ENCODE peak calls at places on chromosomes 2 and 18, in four cellular contexts. One of them, this sample, is unnamed.

GRCh38 chr2:46719499-46719898 is 196.1 kb downstream of the MCFD2 start:
- DNase-seq in brain microvascular endothelial cell: peak; percentile 63
- DNase-seq in choroid plexus epithelial cell: peak; percentile 85
- DNase-seq in fibroblast of mammary gland: peak; percentile 82
- DNase-seq in this sample: peak; percentile 37

GRCh38 chr2:120986898-120987650 is 251.4 kb downstream of the GLI2 start:
- DNase-seq in brain microvascular endothelial cell: no peak
- DNase-seq in choroid plexus epithelial cell: no peak
- DNase-seq in fibroblast of mammary gland: no peak
- DNase-seq in this sample: no peak

GRCh38 chr2:112583497-112584133 is 794 bp upstream of the CHCHD5 start:
- DNase-seq in brain microvascular endothelial cell: no peak
- DNase-seq in fibroblast of mammary gland: peak; percentile 44
- DNase-seq in choroid plexus epithelial cell: peak; percentile 25
- DNase-seq in this sample: no peak

GRCh38 chr2:5777089-5777488 is 84.9 kb downstream of the SOX11 start:
- DNase-seq in brain microvascular endothelial cell: no peak
- DNase-seq in choroid plexus epithelial cell: peak; percentile 3
- DNase-seq in fibroblast of mammary gland: no peak
- DNase-seq in this sample: no peak

GRCh38 chr2:161913865-161914264 is 160.2 kb downstream of the DPP4 start:
- DNase-seq in choroid plexus epithelial cell: peak; percentile 67
- DNase-seq in fibroblast of mammary gland: peak; percentile 51
- DNase-seq in brain microvascular endothelial cell: no peak
- DNase-seq in this sample: peak; percentile 56

GRCh38 chr2:149330127-149331022 is at the start of gene LYPD6:
- DNase-seq in choroid plexus epithelial cell: peak; percentile 36
- DNase-seq in fibroblast of mammary gland: peak; percentile 45
- DNase-seq in brain microvascular endothelial cell: peak; percentile 31
- DNase-seq in this sample: peak; percentile 80

GRCh38 chr2:130898553-130898952 is 61.8 kb downstream of the ARHGEF4 start:
- DNase-seq in choroid plexus epithelial cell: no peak
- DNase-seq in fibroblast of mammary gland: no peak
- DNase-seq in brain microvascular endothelial cell: no peak
- DNase-seq in this sample: no peak

GRCh38 chr2:196314780-196315179 is 143.4 kb upstream of the STK17B start:
- DNase-seq in choroid plexus epithelial cell: peak; percentile 69
- DNase-seq in brain microvascular endothelial cell: peak; percentile 63
- DNase-seq in fibroblast of mammary gland: peak; percentile 34
- DNase-seq in this sample: peak; percentile 27

GRCh38 chr2:161028581-161028980 is 131.6 kb upstream of the TANK start:
- DNase-seq in brain microvascular endothelial cell: no peak
- DNase-seq in fibroblast of mammary gland: no peak
- DNase-seq in choroid plexus epithelial cell: no peak
- DNase-seq in this sample: no peak

GRCh38 chr2:190947711-190948251 is 66.2 kb downstream of the STAT1 start:
- DNase-seq in fibroblast of mammary gland: peak; percentile 60
- DNase-seq in choroid plexus epithelial cell: peak; percentile 91
- DNase-seq in brain microvascular endothelial cell: peak; percentile 62
- DNase-seq in this sample: peak; percentile 58

GRCh38 chr2:183164111-183165015 is 40.1 kb downstream of the NUP35 start:
- DNase-seq in fibroblast of mammary gland: no peak
- DNase-seq in brain microvascular endothelial cell: peak; percentile 30
- DNase-seq in choroid plexus epithelial cell: peak; percentile 78
- DNase-seq in this sample: no peak

GRCh38 chr2:55133467-55134315 is 83.4 kb upstream of the RTN4 start:
- DNase-seq in choroid plexus epithelial cell: peak; percentile 98
- DNase-seq in fibroblast of mammary gland: peak; percentile 88
- DNase-seq in brain microvascular endothelial cell: peak; percentile 81
- DNase-seq in this sample: peak; percentile 37

DNA sequence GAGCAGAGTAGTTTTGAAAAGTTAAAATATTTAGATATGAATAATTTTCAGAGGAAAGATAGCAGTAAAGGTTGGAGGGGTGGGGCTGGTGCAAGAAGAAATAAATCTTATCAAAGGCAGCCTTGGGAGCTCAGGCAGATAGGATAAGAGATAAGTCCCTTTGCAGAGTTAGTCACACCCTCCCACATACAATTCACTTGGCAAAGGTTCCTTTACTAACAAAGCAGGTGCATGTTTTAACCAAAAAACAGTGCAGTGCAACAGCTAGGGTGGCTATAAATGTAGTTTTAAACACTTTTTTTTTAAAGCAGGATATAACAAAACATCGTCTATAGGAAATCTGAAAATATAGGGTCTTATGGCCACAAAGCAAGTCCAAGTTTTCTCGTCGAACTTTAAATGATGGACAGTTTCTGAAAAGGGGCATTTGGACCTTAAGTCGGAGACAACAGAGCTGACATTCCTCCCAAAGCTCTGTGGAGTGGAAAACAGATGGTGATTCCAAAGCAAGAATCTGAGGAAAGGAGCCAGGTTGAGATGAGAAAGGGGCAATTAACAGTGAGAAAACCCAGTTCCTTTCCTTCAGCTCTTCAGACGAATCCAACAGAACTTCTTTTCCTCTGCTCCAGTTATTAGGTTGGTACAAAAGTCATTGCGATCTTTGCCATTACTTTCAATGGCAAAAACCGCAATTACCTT is 53.0 kb downstream of the EPHA4 start:
- DNase-seq in choroid plexus epithelial cell: no peak
- DNase-seq in brain microvascular endothelial cell: no peak
- DNase-seq in fibroblast of mammary gland: no peak
- DNase-seq in this sample: no peak
- TF ChIP-seq CTCF in choroid plexus epithelial cell: no peak
- TF ChIP-seq CTCF in brain microvascular endothelial cell: no peak
- TF ChIP-seq CTCF in fibroblast of mammary gland: no peak
- TF ChIP-seq CTCF in this sample: no peak

GRCh38 chr2:23828256-23828980 is 98.5 kb downstream of the ATAD2B start:
- DNase-seq in choroid plexus epithelial cell: peak; percentile 72
- DNase-seq in fibroblast of mammary gland: no peak
- DNase-seq in brain microvascular endothelial cell: peak; percentile 1
- DNase-seq in this sample: peak; percentile 21

GRCh38 chr2:23826771-23827170 is 100.2 kb downstream of the ATAD2B start:
- DNase-seq in fibroblast of mammary gland: no peak
- DNase-seq in choroid plexus epithelial cell: no peak
- DNase-seq in brain microvascular endothelial cell: no peak
- DNase-seq in this sample: no peak

GRCh38 chr2:23824777-23825212 is 102.1 kb downstream of the ATAD2B start:
- DNase-seq in fibroblast of mammary gland: peak; percentile 70
- DNase-seq in brain microvascular endothelial cell: peak; percentile 60
- DNase-seq in choroid plexus epithelial cell: peak; percentile 78
- DNase-seq in this sample: peak; percentile 67

GRCh38 chr2:23823863-23824262 is 103.1 kb downstream of the ATAD2B start:
- DNase-seq in fibroblast of mammary gland: no peak
- DNase-seq in choroid plexus epithelial cell: no peak
- DNase-seq in brain microvascular endothelial cell: no peak
- DNase-seq in this sample: no peak

DNA sequence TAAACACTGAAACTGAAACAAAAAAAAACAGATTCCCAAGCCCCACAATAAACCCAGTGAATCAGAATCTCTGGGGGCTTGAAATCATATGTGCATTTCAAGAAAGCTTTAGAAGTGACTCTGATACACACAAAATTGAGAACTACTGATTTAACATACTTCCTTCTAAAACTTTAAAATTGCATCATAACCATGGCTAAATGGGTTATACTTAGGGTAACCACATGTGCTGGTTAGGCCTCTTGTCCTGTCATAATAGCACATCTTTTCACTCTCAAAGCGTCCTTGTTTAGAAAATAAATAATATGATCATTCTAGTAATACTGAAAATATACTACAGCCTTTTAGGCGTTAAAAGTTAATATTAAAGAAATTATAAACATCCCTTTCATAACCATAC is 100.8 kb downstream of the ATAD2B start:
- DNase-seq in fibroblast of mammary gland: peak; percentile 10
- DNase-seq in brain microvascular endothelial cell: no peak
- DNase-seq in choroid plexus epithelial cell: no peak
- DNase-seq in this sample: no peak
- TF ChIP-seq CTCF in fibroblast of mammary gland: no peak
- TF ChIP-seq CTCF in brain microvascular endothelial cell: no peak
- TF ChIP-seq CTCF in choroid plexus epithelial cell: no peak
- TF ChIP-seq CTCF in this sample: no peak

GRCh38 chr18:8084160-8084559 is 517.0 kb downstream of the PTPRM start:
- DNase-seq in brain microvascular endothelial cell: peak; percentile 49
- DNase-seq in choroid plexus epithelial cell: peak; percentile 73
- DNase-seq in fibroblast of mammary gland: peak; percentile 71
- DNase-seq in this sample: peak; percentile 71
- TF ChIP-seq CTCF in brain microvascular endothelial cell: peak; percentile 87
- TF ChIP-seq CTCF in choroid plexus epithelial cell: peak; percentile 84
- TF ChIP-seq CTCF in fibroblast of mammary gland: peak; percentile 71
- TF ChIP-seq CTCF in this sample: peak; percentile 59

DNA sequence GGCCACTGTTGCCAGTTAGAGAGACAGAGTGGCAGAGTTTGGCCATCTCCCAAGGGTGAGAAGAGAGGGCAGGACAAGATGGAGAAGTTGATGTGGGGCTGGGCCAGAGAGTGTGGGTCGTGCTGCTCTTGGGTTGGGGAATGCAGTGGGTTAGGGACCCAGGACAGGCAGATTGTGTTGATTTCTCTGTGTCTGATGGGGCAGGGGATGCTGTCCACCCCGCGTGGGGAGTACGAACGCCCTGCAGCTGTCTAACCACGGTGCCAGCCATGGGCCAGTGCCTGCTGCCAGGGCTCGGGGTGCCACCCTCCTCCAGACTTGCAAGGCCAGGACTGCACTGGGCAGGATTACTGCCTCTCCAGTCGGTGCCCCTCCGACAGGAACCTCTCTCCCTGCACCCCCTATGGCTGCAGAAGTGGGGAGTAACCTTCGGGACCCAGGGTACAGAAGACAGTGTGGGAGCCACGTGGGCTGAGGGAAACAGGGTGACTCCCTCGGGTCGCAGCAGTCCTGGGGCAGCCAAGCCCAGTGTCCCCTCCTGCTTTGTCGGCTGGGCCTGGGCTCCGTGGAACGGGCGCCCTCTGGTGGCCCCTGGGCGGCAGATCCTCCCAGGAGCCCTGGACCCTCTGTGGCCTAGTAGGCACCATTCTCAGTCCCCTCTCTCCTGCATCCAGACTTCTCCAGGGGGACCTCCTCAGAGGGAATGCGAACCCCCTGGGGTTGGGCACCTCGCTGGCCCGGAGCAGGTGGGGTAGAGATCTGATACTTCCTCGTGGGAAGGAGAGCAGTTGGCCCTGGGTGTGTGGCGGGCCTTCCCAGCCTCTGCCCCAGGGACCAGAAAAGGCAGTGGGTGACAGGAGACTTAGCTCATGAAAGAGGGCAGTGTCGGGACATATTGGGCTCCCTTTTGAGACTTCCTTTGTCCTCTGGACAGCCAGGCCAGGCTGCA is 2.7 kb downstream of the GPC1 start:
- DNase-seq in brain microvascular endothelial cell: no peak
- DNase-seq in fibroblast of mammary gland: peak; percentile 60
- DNase-seq in choroid plexus epithelial cell: peak; percentile 64
- DNase-seq in this sample: peak; percentile 76
- TF ChIP-seq CTCF in brain microvascular endothelial cell: peak; percentile 97
- TF ChIP-seq CTCF in fibroblast of mammary gland: peak; percentile 84
- TF ChIP-seq CTCF in choroid plexus epithelial cell: peak; percentile 97
- TF ChIP-seq CTCF in this sample: peak; percentile 96

DNA sequence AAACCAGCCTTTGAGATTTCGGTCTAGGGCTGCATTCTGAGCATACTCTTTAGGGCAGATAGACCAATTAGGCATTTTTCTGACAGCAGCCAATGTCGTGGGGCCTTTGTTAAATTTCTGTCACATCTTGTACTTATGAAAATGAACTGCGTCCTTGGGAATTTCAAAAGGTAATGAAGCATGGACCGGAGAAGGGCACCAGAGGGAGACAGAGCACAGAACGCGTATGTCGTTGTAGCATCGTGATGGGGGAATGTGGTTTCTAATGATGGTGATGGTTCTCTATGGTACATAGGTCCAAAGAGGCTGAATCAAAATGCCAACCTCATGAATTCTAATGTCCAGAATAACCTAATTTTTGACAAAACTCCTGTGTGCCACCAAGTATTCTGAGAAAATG is 483.9 kb upstream of the CRIM1 start:
- DNase-seq in fibroblast of mammary gland: peak; percentile 0
- DNase-seq in choroid plexus epithelial cell: no peak
- DNase-seq in brain microvascular endothelial cell: no peak
- DNase-seq in this sample: no peak
- TF ChIP-seq CTCF in fibroblast of mammary gland: peak; percentile 6
- TF ChIP-seq CTCF in choroid plexus epithelial cell: peak; percentile 12
- TF ChIP-seq CTCF in brain microvascular endothelial cell: no peak
- TF ChIP-seq CTCF in this sample: no peak

DNA sequence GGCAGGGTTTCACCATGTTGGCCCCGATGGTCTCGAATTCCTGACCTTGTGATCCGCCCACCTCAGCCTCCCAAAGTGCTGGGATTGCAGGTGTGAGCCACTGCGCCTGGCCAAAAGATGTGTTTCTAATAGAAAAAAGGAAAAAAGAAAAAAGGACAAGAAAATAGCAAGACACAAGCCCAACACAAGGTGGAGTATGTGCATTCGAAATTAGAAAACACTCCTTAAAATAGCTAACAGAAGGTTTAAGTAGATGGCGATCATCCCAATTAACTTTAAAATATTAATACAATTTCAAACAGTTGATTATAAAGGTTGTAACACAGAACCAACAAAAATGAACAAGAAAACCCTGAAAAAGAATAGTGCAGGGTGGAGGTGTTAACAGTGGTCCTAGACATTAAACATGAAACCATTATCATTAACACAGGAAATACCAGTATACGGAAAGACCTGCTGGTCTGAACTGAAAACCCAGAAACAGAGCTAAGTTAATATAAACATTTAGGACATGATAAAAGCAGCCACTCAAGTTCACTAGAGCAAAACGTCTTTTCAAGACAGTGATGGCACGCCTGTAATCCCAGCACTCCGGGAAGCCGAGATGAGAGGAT is 57.9 kb downstream of the HDLBP start:
- DNase-seq in fibroblast of mammary gland: no peak
- DNase-seq in choroid plexus epithelial cell: peak; percentile 42
- DNase-seq in brain microvascular endothelial cell: no peak
- DNase-seq in this sample: no peak
- TF ChIP-seq CTCF in fibroblast of mammary gland: peak; percentile 21
- TF ChIP-seq CTCF in choroid plexus epithelial cell: peak; percentile 39
- TF ChIP-seq CTCF in brain microvascular endothelial cell: no peak
- TF ChIP-seq CTCF in this sample: peak; percentile 8

GRCh38 chr2:222319576-222320440 is 21.0 kb upstream of the PAX3 start:
- DNase-seq in fibroblast of mammary gland: no peak
- DNase-seq in choroid plexus epithelial cell: peak; percentile 9
- DNase-seq in brain microvascular endothelial cell: no peak
- DNase-seq in this sample: peak; percentile 20
- TF ChIP-seq CTCF in fibroblast of mammary gland: no peak
- TF ChIP-seq CTCF in choroid plexus epithelial cell: no peak
- TF ChIP-seq CTCF in brain microvascular endothelial cell: no peak
- TF ChIP-seq CTCF in this sample: no peak

GRCh38 chr2:239522002-239522739 is 121.4 kb upstream of the HDAC4 start:
- DNase-seq in brain microvascular endothelial cell: no peak
- DNase-seq in choroid plexus epithelial cell: no peak
- DNase-seq in fibroblast of mammary gland: no peak
- DNase-seq in this sample: no peak

GRCh38 chr2:239521518-239521815 is 120.6 kb upstream of the HDAC4 start:
- DNase-seq in choroid plexus epithelial cell: no peak
- DNase-seq in fibroblast of mammary gland: no peak
- DNase-seq in brain microvascular endothelial cell: no peak
- DNase-seq in this sample: no peak

GRCh38 chr2:239523944-239524310 is 123.1 kb upstream of the HDAC4 start:
- DNase-seq in choroid plexus epithelial cell: no peak
- DNase-seq in brain microvascular endothelial cell: no peak
- DNase-seq in fibroblast of mammary gland: peak; percentile 5
- DNase-seq in this sample: no peak

GRCh38 chr2:239522740-239523119 is 121.9 kb upstream of the HDAC4 start:
- DNase-seq in brain microvascular endothelial cell: no peak
- DNase-seq in fibroblast of mammary gland: no peak
- DNase-seq in choroid plexus epithelial cell: no peak
- DNase-seq in this sample: no peak

GRCh38 chr2:239523147-239523943 is 122.5 kb upstream of the HDAC4 start:
- DNase-seq in fibroblast of mammary gland: no peak
- DNase-seq in choroid plexus epithelial cell: no peak
- DNase-seq in brain microvascular endothelial cell: no peak
- DNase-seq in this sample: no peak
- TF ChIP-seq CTCF in fibroblast of mammary gland: no peak
- TF ChIP-seq CTCF in choroid plexus epithelial cell: no peak
- TF ChIP-seq CTCF in brain microvascular endothelial cell: no peak
- TF ChIP-seq CTCF in this sample: no peak

GRCh38 chr2:232464534-232464865 is 8.5 kb downstream of the ALPI start:
- DNase-seq in fibroblast of mammary gland: no peak
- DNase-seq in brain microvascular endothelial cell: no peak
- DNase-seq in choroid plexus epithelial cell: no peak
- DNase-seq in this sample: peak; percentile 9
- TF ChIP-seq CTCF in fibroblast of mammary gland: no peak
- TF ChIP-seq CTCF in brain microvascular endothelial cell: no peak
- TF ChIP-seq CTCF in choroid plexus epithelial cell: no peak
- TF ChIP-seq CTCF in this sample: no peak